ENCODE peak calls at places on chromosomes 7 and 10, in seven cellular contexts. B, N, J, I, O, R and Y are unnamed samples.

GRCh38 chr10:131870831-131871672 is 29.8 kb upstream of the PPP2R2D start:
- DNase-seq in B (peak), J (no peak), I (peak), O (no peak), R (no peak), N (no peak), Y (no peak)

GRCh38 chr10:132944510-132944909 is 2.1 kb upstream of the CFAP46 start:
- DNase-seq in O (no peak), N (no peak), I (no peak), R (no peak), J (no peak), B (no peak), Y (no peak)

GRCh38 chr10:124745678-124746077 is 1.5 kb upstream of the FAM53B start:
- DNase-seq in B (no peak), I (peak), R (peak), N (no peak), O (peak), J (no peak), Y (peak)

GRCh38 chr10:120386196-120386595 is 70.8 kb upstream of the PLPP4 start:
- DNase-seq in N (no peak), I (no peak), J (no peak), B (no peak), R (no peak), O (no peak), Y (no peak)

GRCh38 chr7:147711429-147711828 is 879.1 kb upstream of the C7orf33 start:
- DNase-seq in I (peak), J (no peak), R (no peak), O (no peak), B (no peak), N (no peak), Y (no peak)

GRCh38 chr7:44056681-44057080 is 8.7 kb downstream of the PGAM2 start:
- DNase-seq in N (no peak), O (no peak), J (no peak), I (no peak), R (no peak), B (no peak), Y (no peak)

GRCh38 chr10:3803295-3803883 is 18.4 kb upstream of the KLF6 start:
- DNase-seq in J (no peak), R (no peak), N (no peak), I (no peak), B (peak), O (no peak), Y (peak)

GRCh38 chr10:26952094-26952493 is 91.3 kb upstream of the ABI1 start:
- DNase-seq in I (no peak), O (no peak), R (no peak), B (no peak), J (no peak), N (no peak), Y (no peak)

GRCh38 chr10:123945506-123945905 is 53.9 kb upstream of the CPXM2 start:
- DNase-seq in O (peak), B (peak), J (no peak), N (no peak), R (peak), I (peak), Y (peak)

GRCh38 chr10:51090190-51090589 is 15.9 kb downstream of the PRKG1 start:
- DNase-seq in J (no peak), I (peak), B (no peak), R (no peak), N (no peak), O (peak), Y (no peak)

GRCh38 chr7:42106562-42106961 is 130.4 kb downstream of the GLI3 start:
- DNase-seq in N (no peak), O (no peak), I (no peak), R (no peak), J (no peak), B (no peak), Y (no peak)

GRCh38 chr7:135147899-135148721 is at the start of gene TMEM140:
- DNase-seq in R (peak), I (peak), N (no peak), J (peak), O (peak), B (peak), Y (peak)

GRCh38 chr7:154699421-154699820 is 303.5 kb downstream of the PAXIP1 start:
- DNase-seq in I (no peak), N (no peak), R (no peak), O (no peak), B (peak), J (no peak), Y (no peak)

GRCh38 chr7:2956526-2957368 is 86.9 kb downstream of the CARD11 start:
- DNase-seq in N (no peak), O (no peak), J (no peak), I (peak), R (no peak), B (peak), Y (peak)

GRCh38 chr10:35216303-35216905 is 89.8 kb downstream of the CREM start:
- DNase-seq in J (no peak), R (no peak), O (no peak), N (no peak), I (peak), B (no peak), Y (peak)

GRCh38 chr7:136618788-136619187 is 249.7 kb upstream of the CHRM2 start:
- DNase-seq in R (no peak), J (no peak), O (no peak), B (no peak), I (peak), N (no peak), Y (no peak)